ENCODE peak calls at places on chromosomes 6 and 20, in seven cellular contexts. I is HTR-8/SVneo; U is T-cell; N is left ventricle myocardium inferior; X is NCI-H2171; F is activated naive CD4-positive, alpha-beta T cell; C is left kidney. T is an unnamed sample.

GRCh38 chr6:37987008-37987407 is 167.5 kb downstream of the ZFAND3 start:
- DNase-seq in I (peak), U (no peak), N (no peak), X (no peak), F (no peak), C (no peak), T (peak)

GRCh38 chr6:33237731-33238130 is 29.4 kb downstream of the RING1 start:
- DNase-seq in I (no peak), U (no peak), N (no peak), X (no peak), F (no peak), C (peak), T (no peak)

GRCh38 chr6:32114853-32115252 is 5.7 kb upstream of the TNXB start:
- DNase-seq in I (peak), U (no peak), N (no peak), X (no peak), F (no peak), C (no peak), T (no peak)

GRCh38 chr6:36968266-36968977 is 13.9 kb downstream of the PI16 start:
- DNase-seq in I (no peak), U (no peak), N (peak), X (no peak), F (no peak), C (no peak), T (no peak)

GRCh38 chr20:23412026-23412425 is 9.3 kb downstream of the NAPB start:
- DNase-seq in I (no peak), U (no peak), N (no peak), X (no peak), F (no peak), C (peak), T (no peak)

GRCh38 chr6:127058027-127058426 is 60.4 kb upstream of the RSPO3 start:
- DNase-seq in I (peak), U (no peak), N (no peak), X (no peak), F (no peak), C (no peak), T (peak)

GRCh38 chr6:157492249-157492648 is 111.3 kb downstream of the ZDHHC14 start:
- DNase-seq in I (no peak), U (no peak), N (no peak), X (no peak), F (no peak), C (no peak), T (no peak)

GRCh38 chr20:64161595-64162238 is 2.5 kb upstream of the MYT1 start:
- DNase-seq in I (no peak), U (no peak), N (peak), X (no peak), F (no peak), C (peak), T (peak)

GRCh38 chr6:1363729-1364572 is 25.4 kb upstream of the FOXF2 start:
- DNase-seq in I (no peak), U (no peak), N (peak), X (no peak), F (no peak), C (peak), T (no peak)

T was measured in COLO829.